ENCODE peak calls at places on chromosomes 6 and 20, in six cellular contexts. D, G, K, P, B and T are unnamed samples.

GRCh38 chr6:144007779-144008500 is at the start of gene PLAGL1:
- DNase-seq in G (peak), P (peak), D (no peak), K (peak), B (peak), T (peak)

GRCh38 chr6:105607624-105608392 is 204.9 kb upstream of the PREP start:
- DNase-seq in G (no peak), D (no peak), B (no peak), P (no peak), K (no peak), T (no peak)

GRCh38 chr6:52543729-52544324 is 33.0 kb downstream of the TRAM2 start:
- DNase-seq in B (no peak), K (peak), D (no peak), P (no peak), G (no peak), T (no peak)

GRCh38 chr6:16787128-16787685 is 25.9 kb upstream of the ATXN1 start:
- DNase-seq in P (no peak), K (no peak), D (no peak), G (no peak), B (no peak), T (no peak)

GRCh38 chr20:36866681-36867485 is 9.1 kb upstream of the TLDC2 start:
- DNase-seq in D (no peak), G (no peak), B (no peak), P (no peak), K (no peak), T (no peak)

GRCh38 chr6:52511572-52512151 is 65.2 kb downstream of the TRAM2 start:
- DNase-seq in D (no peak), K (no peak), P (no peak), B (no peak), G (no peak), T (no peak)

GRCh38 chr6:111837641-111838500 is 35.4 kb downstream of the FYN start:
- DNase-seq in K (no peak), D (no peak), B (no peak), P (no peak), G (no peak), T (no peak)

GRCh38 chr20:23147647-23147963 is 61.5 kb upstream of the CD93 start:
- DNase-seq in B (no peak), G (no peak), D (no peak), K (no peak), P (no peak), T (no peak)

GRCh38 chr6:73652637-73653570 is 888 bp downstream of the SLC17A5 start:
- DNase-seq in P (peak), D (peak), G (peak), K (peak), B (no peak), T (peak)

GRCh38 chr20:2301164-2301622 is 5.4 kb downstream of the TGM3 start:
- DNase-seq in B (no peak), G (peak), D (no peak), P (peak), K (peak), T (peak)

GRCh38 chr6:157228421-157229218 is 94.7 kb downstream of the TMEM242 start:
- DNase-seq in K (peak), B (peak), G (no peak), P (no peak), D (no peak), T (no peak)

GRCh38 chr6:117555262-117555849 is 47.0 kb downstream of the GOPC start:
- DNase-seq in G (no peak), B (no peak), D (no peak), K (no peak), P (no peak), T (no peak)

GRCh38 chr6:5190467-5190866 is 70.3 kb downstream of the LYRM4 start:
- DNase-seq in G (no peak), K (no peak), D (no peak), B (no peak), P (no peak), T (no peak)

GRCh38 chr6:43915213-43915869 is 145.3 kb downstream of the VEGFA start:
- DNase-seq in P (no peak), G (no peak), B (no peak), K (no peak), D (no peak), T (peak)

GRCh38 chr6:157464653-157465535 is 83.9 kb downstream of the ZDHHC14 start:
- DNase-seq in D (no peak), K (no peak), B (no peak), G (no peak), P (no peak), T (peak)

GRCh38 chr6:41818271-41819054 is 31.0 kb downstream of the TOMM6 start:
- DNase-seq in B (no peak), D (no peak), K (no peak), P (no peak), G (no peak), T (no peak)

GRCh38 chr6:17361013-17361412 is 32.4 kb upstream of the CAP2 start:
- DNase-seq in B (no peak), D (no peak), P (no peak), K (no peak), G (no peak), T (no peak)

GRCh38 chr20:47568019-47568418 is 66.3 kb downstream of the NCOA3 start:
- DNase-seq in P (no peak), B (no peak), G (peak), K (peak), D (no peak), T (no peak)

GRCh38 chr20:49661560-49662329 is 51.9 kb downstream of the B4GALT5 start:
- DNase-seq in D (no peak), G (no peak), B (no peak), P (no peak), K (no peak), T (no peak)

GRCh38 chr6:167400482-167401138 is 75.7 kb downstream of the TTLL2 start:
- DNase-seq in G (no peak), B (peak), D (no peak), P (no peak), K (no peak), T (no peak)

GRCh38 chr6:117483004-117483644 is 650 bp downstream of the DCBLD1 start:
- DNase-seq in P (peak), G (peak), K (peak), D (no peak), B (peak), T (peak)

GRCh38 chr6:108200631-108201030 is 34.8 kb downstream of the NR2E1 start:
- DNase-seq in D (no peak), K (no peak), G (no peak), B (no peak), P (no peak), T (no peak)

GRCh38 chr6:133895573-133896343 is 6.8 kb downstream of the TCF21 start:
- DNase-seq in K (no peak), P (no peak), G (peak), D (no peak), B (no peak), T (peak)

GRCh38 chr20:2109425-2110210 is 8.0 kb downstream of the STK35 start:
- DNase-seq in G (peak), D (no peak), K (peak), P (no peak), B (no peak), T (peak)

GRCh38 chr20:24544371-24544770 is 74.9 kb downstream of the SYNDIG1 start:
- DNase-seq in G (no peak), D (no peak), P (no peak), B (no peak), K (no peak), T (no peak)

GRCh38 chr6:124967444-124967843 is 5.2 kb downstream of the RNF217 start:
- DNase-seq in P (no peak), B (no peak), G (no peak), K (no peak), D (no peak), T (no peak)

GRCh38 chr20:4027590-4028265 is 12.4 kb upstream of the RNF24 start:
- DNase-seq in G (no peak), P (no peak), B (no peak), D (no peak), K (no peak), T (no peak)

GRCh38 chr6:109527989-109528388 is 45.0 kb upstream of the ZBTB24 start:
- DNase-seq in D (no peak), B (no peak), P (no peak), G (no peak), K (no peak), T (no peak)

GRCh38 chr20:48928832-48929725 is 7.6 kb downstream of the ARFGEF2 start:
- DNase-seq in D (no peak), K (peak), G (no peak), P (no peak), B (no peak), T (no peak)